ENCODE peak calls at places on chromosomes 13 and 19, in seven cellular contexts. N is H1, A is GM12891, Y is GM12878, Z is K562, U is SK-N-SH, F is HepG2. C is an unnamed sample.
A peak's percentile ranks its signal among the peaks of the same experiment; 100 is the strongest.

GRCh38 chr19:9721861-9722260 is 46.7 kb downstream of the ZNF846 start:
- DNase-seq in N (no peak), A (no peak), Y (peak; percentile 1), Z (no peak), U (peak; percentile 9), F (no peak), C (no peak)

GRCh38 chr13:94706854-94707399 is 5.4 kb downstream of the SOX21 start:
- DNase-seq in N (no peak), A (no peak), Y (no peak), Z (no peak), U (peak; percentile 26), F (no peak), C (no peak)

GRCh38 chr13:39490136-39490535 is 112.9 kb downstream of the LHFPL6 start:
- DNase-seq in N (no peak), A (no peak), Y (no peak), Z (no peak), U (no peak), F (no peak), C (no peak)

GRCh38 chr13:77720988-77721387 is 23.5 kb downstream of the SLAIN1 start:
- DNase-seq in N (no peak), A (no peak), Y (no peak), Z (no peak), U (no peak), F (no peak), C (no peak)

GRCh38 chr19:5990289-5990797 is 12.4 kb upstream of the RANBP3 start:
- DNase-seq in N (peak; percentile 65), A (no peak), Y (no peak), Z (peak; percentile 79), U (no peak), F (no peak), C (no peak)

GRCh38 chr13:67117010-67117550 is 113.1 kb downstream of the PCDH9 start:
- DNase-seq in N (no peak), A (no peak), Y (no peak), Z (no peak), U (no peak), F (no peak), C (no peak)

GRCh38 chr19:56764296-56764695 is 76.2 kb downstream of the PEG3 start:
- DNase-seq in N (no peak), A (no peak), Y (no peak), Z (no peak), U (no peak), F (peak; percentile 13), C (no peak)

GRCh38 chr13:101514695-101515275 is 62.3 kb downstream of the ITGBL1 start:
- DNase-seq in N (no peak), A (no peak), Y (no peak), Z (no peak), U (peak; percentile 17), F (peak; percentile 48), C (no peak)

GRCh38 chr19:29413435-29413834 is 112.4 kb upstream of the VSTM2B start:
- DNase-seq in N (no peak), A (no peak), Y (no peak), Z (no peak), U (no peak), F (no peak), C (no peak)

GRCh38 chr19:45613926-45614725 is 12.1 kb upstream of the GPR4 start:
- DNase-seq in N (no peak), A (no peak), Y (peak; percentile 73), Z (no peak), U (no peak), F (no peak), C (peak; percentile 60)

GRCh38 chr19:36679455-36679854 is 8.0 kb upstream of the ZNF567 start:
- DNase-seq in N (no peak), A (no peak), Y (no peak), Z (no peak), U (no peak), F (no peak), C (no peak)

GRCh38 chr13:78881054-78881453 is 222.1 kb upstream of the OBI1 start:
- DNase-seq in N (no peak), A (no peak), Y (no peak), Z (no peak), U (peak; percentile 64), F (no peak), C (no peak)

GRCh38 chr19:40802300-40803169 is 3.5 kb downstream of the EGLN2 start:
- DNase-seq in N (no peak), A (no peak), Y (no peak), Z (peak; percentile 44), U (peak; percentile 67), F (no peak), C (no peak)

GRCh38 chr19:3536429-3537100 is 2.4 kb upstream of the TEKTIP1 start:
- DNase-seq in N (no peak), A (no peak), Y (no peak), Z (no peak), U (peak; percentile 70), F (no peak), C (no peak)

GRCh38 chr13:53783466-53783865 is 754.9 kb downstream of the OLFM4 start:
- DNase-seq in N (no peak), A (no peak), Y (no peak), Z (no peak), U (no peak), F (no peak), C (no peak)

GRCh38 chr19:14480695-14481069 is 5.5 kb upstream of the PTGER1 start:
- DNase-seq in N (no peak), A (no peak), Y (no peak), Z (no peak), U (peak; percentile 47), F (no peak), C (no peak)

DNA sequence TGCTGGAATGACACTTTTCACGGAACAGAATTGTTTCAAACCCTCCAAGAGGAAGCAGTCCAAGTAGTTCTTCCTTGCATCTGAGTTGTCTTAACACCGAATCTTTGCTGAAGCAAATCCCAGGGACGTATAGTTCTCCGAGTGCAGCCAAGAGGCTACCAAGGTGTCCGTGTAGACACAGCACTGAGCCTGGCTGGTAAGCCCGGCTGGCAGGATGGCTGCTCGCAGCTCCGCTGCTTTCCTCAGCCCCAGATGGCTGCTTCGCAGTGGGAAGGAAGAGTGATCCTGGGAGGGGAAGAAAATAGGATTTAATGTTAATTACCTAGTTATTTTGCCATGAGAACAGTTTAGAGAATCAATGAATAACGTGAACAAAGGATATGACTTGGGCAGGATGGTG is 104.9 kb downstream of the SLC7A1 start:
- DNase-seq in N (no peak), A (no peak), Y (no peak), Z (no peak), U (no peak), F (no peak), C (no peak)
- TF ChIP-seq TAF1 in N (no peak), A (no peak), Y (no peak), Z (no peak), U (no peak), F (no peak), C (no peak)

GRCh38 chr13:97627566-97627965 is 193.6 kb downstream of the RAP2A start:
- DNase-seq in N (no peak), A (no peak), Y (no peak), Z (peak; percentile 10), U (no peak), F (peak; percentile 50), C (no peak)

GRCh38 chr13:97630725-97631124 is 196.8 kb downstream of the RAP2A start:
- DNase-seq in N (no peak), A (no peak), Y (no peak), Z (no peak), U (no peak), F (no peak), C (no peak)

GRCh38 chr13:97631158-97631557 is 197.2 kb downstream of the RAP2A start:
- DNase-seq in N (peak; percentile 59), A (no peak), Y (no peak), Z (no peak), U (no peak), F (no peak), C (no peak)

DNA sequence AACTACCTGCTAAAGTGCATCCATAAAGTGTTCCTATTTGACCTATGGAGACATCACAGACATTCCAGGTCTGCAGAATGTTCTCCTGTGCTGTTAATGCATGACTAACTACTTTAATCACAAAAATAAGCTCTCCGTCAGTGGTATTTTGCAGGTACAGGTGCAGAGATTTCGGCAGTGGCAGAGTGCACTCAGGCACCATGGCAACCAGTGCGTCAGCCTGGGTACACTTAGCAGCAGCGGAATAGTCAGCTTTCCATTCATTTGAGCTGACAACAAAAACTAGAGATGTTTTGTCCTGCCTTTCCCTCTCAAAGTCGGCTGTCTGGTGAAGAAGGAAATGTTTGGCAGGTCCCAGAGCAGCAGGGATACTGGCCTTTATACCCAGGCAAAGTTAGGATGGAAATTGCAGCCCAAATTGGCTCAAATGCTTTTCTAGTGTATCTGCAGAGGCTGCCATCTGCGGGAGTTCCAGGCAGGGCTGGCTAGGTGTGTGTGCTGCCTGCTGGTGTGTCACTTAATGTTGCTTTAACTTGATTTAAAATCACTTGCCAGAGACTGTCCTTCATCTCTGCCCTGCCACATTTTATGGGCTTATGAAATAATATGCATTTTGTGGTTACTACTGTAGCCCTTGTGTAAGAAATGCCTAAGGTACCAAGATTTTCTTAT is 195.8 kb downstream of the RAP2A start:
- DNase-seq in N (no peak), A (no peak), Y (no peak), Z (no peak), U (no peak), F (no peak), C (no peak)
- TF ChIP-seq TAF1 in N (no peak), A (no peak), Y (no peak), Z (no peak), U (no peak), F (no peak), C (no peak)

GRCh38 chr13:71730267-71730666 is 136.7 kb downstream of the DACH1 start:
- DNase-seq in N (no peak), A (no peak), Y (no peak), Z (no peak), U (no peak), F (no peak), C (no peak)
- TF ChIP-seq TAF1 in N (no peak), A (no peak), Y (no peak), Z (no peak), U (no peak), F (no peak), C (no peak)

GRCh38 chr19:335072-335471 is 9.5 kb downstream of the MIER2 start:
- DNase-seq in N (no peak), A (no peak), Y (no peak), Z (no peak), U (no peak), F (no peak), C (no peak)

GRCh38 chr19:334296-335071 is 10.1 kb downstream of the MIER2 start:
- DNase-seq in N (no peak), A (no peak), Y (no peak), Z (no peak), U (no peak), F (no peak), C (no peak)

GRCh38 chr19:336067-336614 is 8.5 kb downstream of the MIER2 start:
- DNase-seq in N (no peak), A (no peak), Y (no peak), Z (no peak), U (no peak), F (no peak), C (no peak)

GRCh38 chr19:339262-339887 is 5.2 kb downstream of the MIER2 start:
- DNase-seq in N (no peak), A (no peak), Y (no peak), Z (no peak), U (no peak), F (no peak), C (no peak)

DNA sequence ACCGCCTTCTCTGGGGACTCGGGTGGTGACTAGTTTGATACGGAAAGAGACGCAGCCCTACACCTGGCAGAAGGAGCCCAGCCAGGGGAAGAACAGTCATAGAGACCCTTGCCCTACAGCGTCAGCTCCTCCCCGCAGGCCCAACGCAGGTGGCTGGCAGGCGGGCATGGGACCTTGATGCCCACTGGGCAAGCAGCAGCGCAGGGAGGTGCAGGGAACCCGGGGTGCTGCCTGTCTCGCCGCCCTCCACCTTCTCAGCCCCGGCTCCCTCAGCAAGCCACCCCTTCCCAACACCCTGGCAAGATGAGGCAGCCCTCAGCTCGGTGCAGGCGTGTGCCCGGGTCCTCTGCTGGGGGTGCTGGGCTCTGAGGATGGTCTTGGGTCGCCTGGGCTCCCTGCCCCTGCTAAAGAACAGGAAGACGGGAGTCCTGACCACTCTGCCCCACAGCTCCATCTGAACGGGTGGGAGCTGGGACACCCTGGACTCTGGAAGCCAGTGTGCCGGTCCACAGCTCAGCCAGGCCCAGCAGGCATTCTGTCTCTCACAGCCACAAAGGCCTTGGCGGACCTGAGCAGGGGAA is 9.0 kb downstream of the MIER2 start:
- DNase-seq in N (no peak), A (no peak), Y (no peak), Z (no peak), U (no peak), F (no peak), C (no peak)
- TF ChIP-seq TAF1 in N (no peak), A (no peak), Y (no peak), Z (no peak), U (no peak), F (no peak), C (no peak)

C was measured in GM12892.